ENCODE peak calls at places on chromosomes 5 and 9, in eight cellular contexts. G is HTR-8/SVneo; Q is skeletal muscle cell; R is kidney; L is stimulated activated CD4-positive, alpha-beta T cell treated with anti-CD3 and anti-CD28 coated beads, Interleukin-15, amount 100 ng/mL, for 24 hours; X is natural killer cell; S is BJ; N is PC-3. A is an unnamed sample.

GRCh38 chr5:149397530-149397929 is 18.4 kb upstream of the IL17B start:
- DNase-seq in G (peak), Q (peak), R (peak), L (no peak), X (no peak), S (no peak), N (no peak), A (peak)

GRCh38 chr5:135332519-135333150 is 66.4 kb downstream of the MACROH2A1 start:
- DNase-seq in G (peak), Q (no peak), R (no peak), L (no peak), X (no peak), S (no peak), N (peak), A (no peak)

GRCh38 chr9:130548103-130548502 is 31.3 kb upstream of the FUBP3 start:
- DNase-seq in G (no peak), Q (no peak), R (no peak), L (no peak), X (no peak), S (no peak), N (no peak), A (no peak)

GRCh38 chr5:9720361-9720760 is 90.2 kb upstream of the TAS2R1 start:
- DNase-seq in G (no peak), Q (no peak), R (no peak), L (no peak), X (no peak), S (no peak), N (no peak), A (no peak)

GRCh38 chr5:128331261-128331660 is 206.8 kb downstream of the FBN2 start:
- DNase-seq in G (no peak), Q (no peak), R (no peak), L (no peak), X (no peak), S (no peak), N (no peak), A (no peak)

GRCh38 chr5:1017691-1018455 is 9.3 kb downstream of the NKD2 start:
- DNase-seq in G (no peak), Q (no peak), R (peak), L (no peak), X (no peak), S (no peak), N (no peak), A (no peak)

GRCh38 chr9:129945314-129945713 is 97.7 kb downstream of the FNBP1 start:
- DNase-seq in G (no peak), Q (no peak), R (no peak), L (no peak), X (no peak), S (no peak), N (no peak), A (no peak)

GRCh38 chr9:117341161-117341560 is 73.7 kb downstream of the ASTN2 start:
- DNase-seq in G (no peak), Q (no peak), R (no peak), L (no peak), X (no peak), S (no peak), N (no peak), A (no peak)

GRCh38 chr5:32805966-32806626 is 95.0 kb downstream of the NPR3 start:
- DNase-seq in G (peak), Q (peak), R (no peak), L (no peak), X (no peak), S (peak), N (peak), A (peak)

GRCh38 chr5:31048282-31048974 is 145.1 kb upstream of the CDH6 start:
- DNase-seq in G (no peak), Q (no peak), R (no peak), L (no peak), X (no peak), S (no peak), N (no peak), A (no peak)

GRCh38 chr9:13719981-13720380 is 440.5 kb upstream of the MPDZ start:
- DNase-seq in G (no peak), Q (peak), R (no peak), L (no peak), X (no peak), S (no peak), N (peak), A (no peak)

GRCh38 chr5:92748072-92748676 is 832.8 kb downstream of the NR2F1-AS1 start:
- DNase-seq in G (no peak), Q (no peak), R (no peak), L (no peak), X (no peak), S (no peak), N (no peak), A (no peak)

GRCh38 chr5:32071351-32071944 is 102.7 kb downstream of the GOLPH3 start:
- DNase-seq in G (no peak), Q (no peak), R (no peak), L (no peak), X (no peak), S (no peak), N (peak), A (no peak)

GRCh38 chr5:173413476-173413982 is 85.3 kb upstream of the STC2 start:
- DNase-seq in G (no peak), Q (no peak), R (no peak), L (no peak), X (no peak), S (no peak), N (no peak), A (no peak)

GRCh38 chr5:92605591-92605990 is 975.4 kb downstream of the NR2F1-AS1 start:
- DNase-seq in G (no peak), Q (no peak), R (no peak), L (no peak), X (no peak), S (no peak), N (no peak), A (no peak)

GRCh38 chr5:5422819-5423515 is 490 bp downstream of the ICE1 start:
- DNase-seq in G (no peak), Q (no peak), R (no peak), L (peak), X (no peak), S (no peak), N (no peak), A (no peak)

GRCh38 chr9:79969866-79970265 is 398.1 kb downstream of the TLE4 start:
- DNase-seq in G (no peak), Q (no peak), R (no peak), L (no peak), X (no peak), S (no peak), N (no peak), A (no peak)

GRCh38 chr9:90162819-90163218 is 479.8 kb downstream of the DIRAS2 start:
- DNase-seq in G (no peak), Q (no peak), R (no peak), L (no peak), X (no peak), S (no peak), N (no peak), A (no peak)

GRCh38 chr9:80951675-80952074 is 737.7 kb downstream of the TLE1 start:
- DNase-seq in G (no peak), Q (peak), R (no peak), L (no peak), X (no peak), S (no peak), N (no peak), A (no peak)

GRCh38 chr5:16539169-16539666 is 73.6 kb upstream of the ZNF622 start:
- DNase-seq in G (peak), Q (peak), R (peak), L (no peak), X (no peak), S (peak), N (peak), A (no peak)

GRCh38 chr9:75505654-75506053 is 384.8 kb upstream of the PCSK5 start:
- DNase-seq in G (no peak), Q (no peak), R (no peak), L (no peak), X (no peak), S (no peak), N (no peak), A (no peak)

GRCh38 chr5:135240283-135240633 is 158.8 kb downstream of the MACROH2A1 start:
- DNase-seq in G (no peak), Q (no peak), R (no peak), L (no peak), X (peak), S (no peak), N (no peak), A (no peak)